ENCODE peak calls at places on chromosome 3, in nine cellular contexts. One of them, this sample, is unnamed.

GRCh38 chr3:56825579-56826438 is 24.1 kb upstream of the ARHGEF3 start:
- DNase-seq in NCI-H1092: peak
- DNase-seq in SW480: no peak
- DNase-seq in COR-L47: no peak
- DNase-seq in mesothelial cell of epicardium: no peak
- DNase-seq in NCI-H2227 treated with DMSO at 0.1 percent for 48 hours: peak
- DNase-seq in adrenal gland: no peak
- DNase-seq in HEK293T: no peak
- DNase-seq in AG20443: no peak
- DNase-seq in this sample: no peak

GRCh38 chr3:66795365-66795764 is 202.7 kb upstream of the KBTBD8 start:
- DNase-seq in NCI-H1092: no peak
- DNase-seq in SW480: no peak
- DNase-seq in COR-L47: no peak
- DNase-seq in mesothelial cell of epicardium: no peak
- DNase-seq in NCI-H2227 treated with DMSO at 0.1 percent for 48 hours: no peak
- DNase-seq in adrenal gland: no peak
- DNase-seq in HEK293T: no peak
- DNase-seq in AG20443: peak
- DNase-seq in this sample: no peak

GRCh38 chr3:197949767-197950660 is at the start of gene RPL35A:
- DNase-seq in NCI-H1092: peak
- DNase-seq in SW480: peak
- DNase-seq in COR-L47: peak
- DNase-seq in mesothelial cell of epicardium: peak
- DNase-seq in NCI-H2227 treated with DMSO at 0.1 percent for 48 hours: peak
- DNase-seq in adrenal gland: peak
- DNase-seq in HEK293T: peak
- DNase-seq in AG20443: peak
- DNase-seq in this sample: peak

GRCh38 chr3:73164622-73165021 is 103.2 kb downstream of the EBLN2 start:
- DNase-seq in NCI-H1092: no peak
- DNase-seq in SW480: no peak
- DNase-seq in COR-L47: no peak
- DNase-seq in mesothelial cell of epicardium: no peak
- DNase-seq in NCI-H2227 treated with DMSO at 0.1 percent for 48 hours: no peak
- DNase-seq in adrenal gland: no peak
- DNase-seq in HEK293T: no peak
- DNase-seq in AG20443: no peak
- DNase-seq in this sample: no peak

GRCh38 chr3:35727179-35727578 is 87.9 kb downstream of the ARPP21 start:
- DNase-seq in NCI-H1092: no peak
- DNase-seq in SW480: no peak
- DNase-seq in COR-L47: no peak
- DNase-seq in mesothelial cell of epicardium: no peak
- DNase-seq in NCI-H2227 treated with DMSO at 0.1 percent for 48 hours: no peak
- DNase-seq in adrenal gland: no peak
- DNase-seq in HEK293T: no peak
- DNase-seq in AG20443: no peak
- DNase-seq in this sample: no peak

GRCh38 chr3:140145501-140145900 is 210.5 kb downstream of the CLSTN2 start:
- DNase-seq in NCI-H1092: no peak
- DNase-seq in SW480: no peak
- DNase-seq in COR-L47: no peak
- DNase-seq in mesothelial cell of epicardium: no peak
- DNase-seq in NCI-H2227 treated with DMSO at 0.1 percent for 48 hours: no peak
- DNase-seq in adrenal gland: no peak
- DNase-seq in HEK293T: no peak
- DNase-seq in AG20443: no peak
- DNase-seq in this sample: no peak

GRCh38 chr3:101077361-101078011 is 84.3 kb upstream of the ABI3BP start:
- DNase-seq in NCI-H1092: no peak
- DNase-seq in SW480: no peak
- DNase-seq in COR-L47: no peak
- DNase-seq in mesothelial cell of epicardium: no peak
- DNase-seq in NCI-H2227 treated with DMSO at 0.1 percent for 48 hours: no peak
- DNase-seq in adrenal gland: peak
- DNase-seq in HEK293T: no peak
- DNase-seq in AG20443: no peak
- DNase-seq in this sample: no peak

GRCh38 chr3:196150481-196150880 is 60.7 kb downstream of the ZDHHC19 start:
- DNase-seq in NCI-H1092: peak
- DNase-seq in SW480: no peak
- DNase-seq in COR-L47: no peak
- DNase-seq in mesothelial cell of epicardium: no peak
- DNase-seq in NCI-H2227 treated with DMSO at 0.1 percent for 48 hours: no peak
- DNase-seq in adrenal gland: no peak
- DNase-seq in HEK293T: no peak
- DNase-seq in AG20443: no peak
- DNase-seq in this sample: no peak

GRCh38 chr3:183884437-183885296 is at the start of gene PARL:
- DNase-seq in NCI-H1092: peak
- DNase-seq in SW480: peak
- DNase-seq in COR-L47: peak
- DNase-seq in mesothelial cell of epicardium: peak
- DNase-seq in NCI-H2227 treated with DMSO at 0.1 percent for 48 hours: peak
- DNase-seq in adrenal gland: peak
- DNase-seq in HEK293T: peak
- DNase-seq in AG20443: peak
- DNase-seq in this sample: peak

GRCh38 chr3:186642014-186642413 is 1.8 kb downstream of the FETUB start:
- DNase-seq in NCI-H1092: no peak
- DNase-seq in SW480: no peak
- DNase-seq in COR-L47: no peak
- DNase-seq in mesothelial cell of epicardium: no peak
- DNase-seq in NCI-H2227 treated with DMSO at 0.1 percent for 48 hours: no peak
- DNase-seq in adrenal gland: no peak
- DNase-seq in HEK293T: no peak
- DNase-seq in AG20443: no peak
- DNase-seq in this sample: no peak

GRCh38 chr3:37993811-37994638 is 3.4 kb downstream of the VILL start:
- DNase-seq in NCI-H1092: no peak
- DNase-seq in SW480: no peak
- DNase-seq in COR-L47: peak
- DNase-seq in mesothelial cell of epicardium: no peak
- DNase-seq in NCI-H2227 treated with DMSO at 0.1 percent for 48 hours: peak
- DNase-seq in adrenal gland: peak
- DNase-seq in HEK293T: peak
- DNase-seq in AG20443: peak
- DNase-seq in this sample: peak

GRCh38 chr3:4471907-4472306 is 4.8 kb upstream of the SUMF1 start:
- DNase-seq in NCI-H1092: no peak
- DNase-seq in SW480: no peak
- DNase-seq in COR-L47: no peak
- DNase-seq in mesothelial cell of epicardium: no peak
- DNase-seq in NCI-H2227 treated with DMSO at 0.1 percent for 48 hours: no peak
- DNase-seq in adrenal gland: peak
- DNase-seq in HEK293T: no peak
- DNase-seq in AG20443: no peak
- DNase-seq in this sample: no peak

GRCh38 chr3:38533285-38533994 is 37.3 kb downstream of the EXOG start:
- DNase-seq in NCI-H1092: no peak
- DNase-seq in SW480: no peak
- DNase-seq in COR-L47: no peak
- DNase-seq in mesothelial cell of epicardium: no peak
- DNase-seq in NCI-H2227 treated with DMSO at 0.1 percent for 48 hours: no peak
- DNase-seq in adrenal gland: no peak
- DNase-seq in HEK293T: no peak
- DNase-seq in AG20443: no peak
- DNase-seq in this sample: no peak

GRCh38 chr3:190481779-190482178 is 32.1 kb upstream of the TMEM207 start:
- DNase-seq in NCI-H1092: no peak
- DNase-seq in SW480: no peak
- DNase-seq in COR-L47: no peak
- DNase-seq in mesothelial cell of epicardium: no peak
- DNase-seq in NCI-H2227 treated with DMSO at 0.1 percent for 48 hours: no peak
- DNase-seq in adrenal gland: no peak
- DNase-seq in HEK293T: no peak
- DNase-seq in AG20443: peak
- DNase-seq in this sample: no peak

GRCh38 chr3:159472611-159473010 is 516.0 kb upstream of the IL12A start:
- DNase-seq in NCI-H1092: no peak
- DNase-seq in SW480: no peak
- DNase-seq in COR-L47: no peak
- DNase-seq in mesothelial cell of epicardium: no peak
- DNase-seq in NCI-H2227 treated with DMSO at 0.1 percent for 48 hours: no peak
- DNase-seq in adrenal gland: no peak
- DNase-seq in HEK293T: no peak
- DNase-seq in AG20443: no peak
- DNase-seq in this sample: no peak

GRCh38 chr3:64667138-64667537 is 20.7 kb downstream of the ADAMTS9 start:
- DNase-seq in NCI-H1092: no peak
- DNase-seq in SW480: no peak
- DNase-seq in COR-L47: no peak
- DNase-seq in mesothelial cell of epicardium: no peak
- DNase-seq in NCI-H2227 treated with DMSO at 0.1 percent for 48 hours: no peak
- DNase-seq in adrenal gland: no peak
- DNase-seq in HEK293T: no peak
- DNase-seq in AG20443: no peak
- DNase-seq in this sample: no peak

GRCh38 chr3:25586167-25586505 is 78.6 kb downstream of the TOP2B start:
- DNase-seq in NCI-H1092: no peak
- DNase-seq in SW480: no peak
- DNase-seq in COR-L47: no peak
- DNase-seq in mesothelial cell of epicardium: no peak
- DNase-seq in NCI-H2227 treated with DMSO at 0.1 percent for 48 hours: no peak
- DNase-seq in adrenal gland: no peak
- DNase-seq in HEK293T: no peak
- DNase-seq in AG20443: no peak
- DNase-seq in this sample: no peak

GRCh38 chr3:9147215-9147895 is 102.1 kb downstream of the SRGAP3 start:
- DNase-seq in NCI-H1092: no peak
- DNase-seq in SW480: no peak
- DNase-seq in COR-L47: no peak
- DNase-seq in mesothelial cell of epicardium: no peak
- DNase-seq in NCI-H2227 treated with DMSO at 0.1 percent for 48 hours: no peak
- DNase-seq in adrenal gland: no peak
- DNase-seq in HEK293T: no peak
- DNase-seq in AG20443: peak
- DNase-seq in this sample: no peak